ENCODE peak calls at places on chromosomes 6 and 20, in five cellular contexts. D, N, R, G and U are unnamed samples.

GRCh38 chr20:1846341-1846740 is 48.9 kb upstream of the SIRPA start:
- DNase-seq in D (no peak), N (no peak), R (no peak), G (no peak), U (no peak)

GRCh38 chr6:17885079-17885478 is 102.4 kb downstream of the KIF13A start:
- DNase-seq in D (no peak), N (no peak), R (no peak), G (no peak), U (no peak)

GRCh38 chr6:164322533-164322932 is 908.0 kb downstream of the QKI start:
- DNase-seq in D (peak), N (no peak), R (no peak), G (no peak), U (peak)

GRCh38 chr6:1758076-1758679 is 148.5 kb downstream of the FOXC1 start:
- DNase-seq in D (no peak), N (no peak), R (peak), G (no peak), U (no peak)

GRCh38 chr6:15987569-15987968 is 141.3 kb upstream of the MYLIP start:
- DNase-seq in D (no peak), N (no peak), R (peak), G (no peak), U (peak)

GRCh38 chr6:30626484-30627366 is at the start of gene ATAT1:
- DNase-seq in D (peak), N (peak), R (peak), G (peak), U (peak)

GRCh38 chr6:167978607-167979006 is 18.9 kb upstream of the KIF25 start:
- DNase-seq in D (no peak), N (no peak), R (peak), G (no peak), U (no peak)

GRCh38 chr6:37884548-37884947 is 65.0 kb downstream of the ZFAND3 start:
- DNase-seq in D (no peak), N (no peak), R (no peak), G (no peak), U (no peak)

GRCh38 chr6:64146094-64146493 is 510.5 kb downstream of the PHF3 start:
- DNase-seq in D (no peak), N (no peak), R (no peak), G (no peak), U (no peak)

GRCh38 chr20:54061106-54061881 is 9.1 kb downstream of the BCAS1 start:
- DNase-seq in D (no peak), N (no peak), R (no peak), G (no peak), U (peak)

GRCh38 chr6:31076611-31077010 is 35.8 kb downstream of the C6orf15 start:
- DNase-seq in D (no peak), N (no peak), R (no peak), G (no peak), U (no peak)

GRCh38 chr6:15593798-15594197 is 69.0 kb downstream of the DTNBP1 start:
- DNase-seq in D (peak), N (no peak), R (no peak), G (no peak), U (no peak)

GRCh38 chr6:49980898-49981297 is 11.5 kb upstream of the DEFB113 start:
- DNase-seq in D (no peak), N (no peak), R (no peak), G (no peak), U (no peak)

GRCh38 chr20:54062812-54063280 is 7.5 kb downstream of the BCAS1 start:
- DNase-seq in D (peak), N (no peak), R (peak), G (no peak), U (peak)

GRCh38 chr6:149488815-149489214 is 4.0 kb upstream of the ZC3H12D start:
- DNase-seq in D (no peak), N (no peak), R (no peak), G (no peak), U (no peak)

GRCh38 chr20:58651548-58651822 is 402 bp downstream of the STX16 start:
- DNase-seq in D (no peak), N (no peak), R (peak), G (no peak), U (no peak)

GRCh38 chr20:41380551-41381262 is 14.1 kb upstream of the EMILIN3 start:
- DNase-seq in D (no peak), N (no peak), R (no peak), G (no peak), U (no peak)

GRCh38 chr20:53723621-53724020 is 130.0 kb upstream of the ZNF217 start:
- DNase-seq in D (no peak), N (no peak), R (no peak), G (no peak), U (no peak)

GRCh38 chr6:168915242-168915641 is 338.4 kb downstream of the THBS2 start:
- DNase-seq in D (no peak), N (no peak), R (no peak), G (no peak), U (no peak)

GRCh38 chr6:13711384-13711725 is 280 bp downstream of the RANBP9 start:
- DNase-seq in D (no peak), N (no peak), R (peak), G (no peak), U (peak)

GRCh38 chr20:23541330-23541729 is 27.0 kb downstream of the CST9L start:
- DNase-seq in D (no peak), N (no peak), R (no peak), G (no peak), U (no peak)

GRCh38 chr20:44098256-44098630 is 88.7 kb downstream of the JPH2 start:
- DNase-seq in D (no peak), N (no peak), R (no peak), G (no peak), U (no peak)

GRCh38 chr6:78953798-78954197 is 86.4 kb downstream of the IRAK1BP1 start:
- DNase-seq in D (no peak), N (no peak), R (no peak), G (no peak), U (no peak)

GRCh38 chr6:121000381-121000780 is 333.9 kb downstream of the TBC1D32 start:
- DNase-seq in D (no peak), N (no peak), R (no peak), G (no peak), U (no peak)

GRCh38 chr6:36701401-36701991 is 3.9 kb downstream of the RAB44 start:
- DNase-seq in D (no peak), N (peak), R (peak), G (no peak), U (no peak)

GRCh38 chr6:106894978-106895702 is 79.4 kb downstream of the CD24 start:
- DNase-seq in D (no peak), N (no peak), R (no peak), G (no peak), U (no peak)

DNA sequence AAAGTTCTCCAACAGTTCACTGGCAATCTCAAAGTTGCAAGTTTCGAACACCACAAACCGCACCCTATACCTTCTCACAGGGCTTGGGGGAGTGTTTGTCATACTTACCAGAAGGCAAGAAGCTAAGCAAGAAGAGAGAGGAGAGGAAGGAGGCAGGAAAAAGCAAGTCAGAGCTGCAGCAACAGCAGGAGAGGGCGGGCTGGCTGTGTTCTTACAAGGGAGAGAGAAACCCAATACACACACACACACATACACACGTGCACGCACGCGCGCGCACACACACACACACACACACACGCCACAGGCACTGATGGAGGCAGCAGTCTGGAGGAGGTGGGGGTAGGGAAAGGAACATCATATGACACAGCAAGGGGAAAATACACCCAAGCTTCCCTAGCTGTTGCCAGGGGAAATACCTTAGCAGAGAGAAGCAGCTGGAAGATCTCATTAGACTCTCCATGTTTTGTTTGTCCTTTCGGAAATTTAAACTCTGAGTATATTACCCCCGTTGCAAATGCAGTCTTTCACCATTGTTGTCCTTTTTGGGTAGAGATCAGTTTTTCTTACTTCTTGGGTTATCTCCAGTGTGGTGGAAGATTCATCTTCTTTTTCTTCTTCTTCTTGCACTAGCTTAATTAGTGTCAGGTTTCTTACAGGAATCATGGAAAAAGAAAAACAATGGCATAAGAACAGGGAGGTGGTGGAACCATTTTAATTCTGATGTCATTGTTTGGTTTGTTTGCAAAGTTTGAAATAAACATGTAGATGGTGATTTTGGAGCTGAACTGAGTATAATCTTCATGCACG is at the start of gene TXLNB:
- DNase-seq in D (peak), N (peak), R (peak), G (no peak), U (peak)
- H3K4me3 ChIP-seq in D (peak), N (no peak), R (no peak), G (no peak), U (no peak)

DNA sequence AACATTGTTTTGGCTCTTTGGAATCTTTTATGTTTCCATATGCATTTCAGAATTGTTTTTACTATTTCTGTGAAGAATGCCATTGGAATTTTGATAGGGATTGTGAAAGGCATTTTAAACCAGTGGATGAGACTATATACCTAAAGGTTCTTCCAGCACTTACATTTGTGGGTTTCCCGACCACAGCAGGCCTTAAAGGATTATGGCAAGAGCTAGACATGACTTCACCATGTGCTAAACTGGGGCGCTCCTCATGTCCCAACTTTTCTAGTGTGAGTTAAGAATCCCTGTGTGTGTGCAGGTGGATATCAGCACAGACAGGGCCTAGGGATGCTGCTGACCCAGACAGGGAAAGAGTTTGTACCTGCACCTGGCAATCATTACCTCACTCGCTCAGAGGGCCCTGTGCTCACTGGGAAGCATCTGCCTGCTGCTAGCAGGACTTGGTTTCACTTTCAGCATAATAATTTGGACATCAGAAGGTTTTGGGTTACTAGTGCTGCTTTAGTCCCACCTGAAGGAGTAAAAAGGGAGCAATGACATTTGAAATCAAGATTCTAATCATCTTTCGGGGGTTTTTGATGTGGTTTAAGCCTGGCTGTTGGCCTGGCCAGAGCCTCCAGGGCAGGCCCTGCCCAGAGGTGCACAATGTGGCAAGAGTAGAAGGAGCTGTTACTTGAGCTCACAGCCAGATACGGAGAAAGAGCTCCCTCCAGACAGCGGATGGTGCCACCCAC is 137.2 kb downstream of the CDC5L start:
- DNase-seq in D (no peak), N (no peak), R (no peak), G (no peak), U (no peak)
- H3K4me3 ChIP-seq in D (no peak), N (no peak), R (no peak), G (no peak), U (no peak)

DNA sequence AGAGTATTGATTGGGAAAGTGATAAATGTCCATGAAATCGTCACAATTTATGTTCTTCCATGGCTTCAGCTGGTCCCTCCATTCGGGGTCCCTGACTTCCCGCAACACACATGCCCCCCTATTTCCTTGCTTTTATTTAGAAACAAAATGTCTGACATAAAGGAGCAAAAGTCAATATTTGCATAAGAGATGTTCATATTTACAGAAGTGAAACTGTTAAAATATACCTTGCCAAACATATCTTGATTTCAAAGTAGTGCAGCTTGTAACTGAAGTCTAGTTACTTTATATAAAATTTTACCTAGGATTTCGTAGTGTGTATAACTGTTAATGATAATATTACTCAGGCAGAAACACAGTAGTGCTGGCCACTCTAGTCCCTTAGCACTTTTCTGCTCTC is 548.9 kb upstream of the ADGRB3 start:
- DNase-seq in D (no peak), N (no peak), R (no peak), G (no peak), U (no peak)
- H3K4me3 ChIP-seq in D (no peak), N (no peak), R (no peak), G (no peak), U (no peak)

GRCh38 chr6:27966044-27966443 is 9.0 kb downstream of the OR2B6 start:
- DNase-seq in D (no peak), N (no peak), R (no peak), G (no peak), U (no peak)

GRCh38 chr6:27956941-27957340 is at the start of gene OR2B6:
- DNase-seq in D (no peak), N (no peak), R (no peak), G (no peak), U (no peak)

GRCh38 chr6:27966816-27967426 is 9.9 kb downstream of the OR2B6 start:
- DNase-seq in D (no peak), N (no peak), R (no peak), G (no peak), U (no peak)

GRCh38 chr6:27957526-27957925 is 485 bp downstream of the OR2B6 start:
- DNase-seq in D (no peak), N (no peak), R (no peak), G (no peak), U (no peak)

GRCh38 chr6:27962506-27962905 is 5.5 kb downstream of the OR2B6 start:
- DNase-seq in D (no peak), N (no peak), R (no peak), G (no peak), U (no peak)
- H3K4me3 ChIP-seq in D (no peak), N (no peak), R (no peak), G (no peak), U (no peak)

DNA sequence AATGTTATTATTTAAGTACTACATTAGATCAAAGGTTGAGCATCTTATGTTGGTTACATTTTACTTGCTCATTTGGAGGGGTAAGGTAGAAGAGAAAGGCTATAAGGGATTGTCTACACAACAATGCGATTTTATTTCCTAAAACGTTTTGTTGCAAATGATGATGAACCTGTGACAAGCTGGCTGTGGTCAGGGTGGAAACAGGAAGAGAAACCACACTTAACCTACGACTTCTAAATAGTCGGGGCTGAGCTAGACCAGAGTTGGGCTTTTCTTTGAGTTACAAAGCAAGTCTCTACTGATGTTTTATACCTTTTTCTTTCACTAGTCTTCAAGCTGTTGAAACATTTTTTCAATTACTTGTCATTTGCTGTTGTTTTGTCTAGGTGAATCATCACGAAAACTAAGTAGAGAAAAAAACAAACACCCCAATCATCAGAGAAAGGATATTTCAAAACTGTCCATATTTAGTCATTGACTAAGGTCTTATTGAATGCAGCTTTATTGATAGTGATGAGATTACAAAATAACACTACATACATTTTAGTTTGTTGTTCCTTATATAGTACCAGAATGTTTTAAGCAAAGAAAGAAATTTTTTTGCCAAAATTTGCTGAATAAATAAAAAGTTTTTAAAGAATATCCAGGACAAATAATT is 18.0 kb downstream of the KLHL31 start:
- DNase-seq in D (peak), N (no peak), R (no peak), G (no peak), U (no peak)
- H3K4me3 ChIP-seq in D (no peak), N (no peak), R (no peak), G (no peak), U (no peak)

GRCh38 chr20:17595846-17596245 is 26.0 kb downstream of the DSTN start:
- DNase-seq in D (no peak), N (no peak), R (no peak), G (no peak), U (no peak)
- H3K4me3 ChIP-seq in D (peak), N (peak), R (no peak), G (no peak), U (no peak)

DNA sequence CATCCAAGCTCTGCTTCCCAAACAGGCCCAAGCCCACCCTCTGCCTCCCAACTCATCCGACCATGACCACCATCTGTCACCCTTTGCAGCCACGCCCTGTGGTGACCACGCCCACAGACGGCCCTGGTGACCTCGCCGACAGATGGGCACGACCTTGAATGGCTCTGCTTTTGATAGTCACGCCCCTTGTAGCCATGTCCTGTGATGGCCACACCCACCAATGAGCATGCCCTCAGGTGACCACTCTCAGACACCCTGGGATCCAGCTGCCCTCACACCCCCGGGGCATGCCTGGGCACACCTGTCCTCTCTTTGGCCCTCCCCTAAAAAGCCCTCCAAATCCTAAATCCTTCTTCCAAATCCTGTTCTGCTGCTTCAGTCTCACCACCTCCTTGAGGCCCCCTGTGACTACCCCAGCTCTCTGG is 51.0 kb downstream of the SSR1 start:
- DNase-seq in D (no peak), N (peak), R (peak), G (no peak), U (no peak)
- H3K4me3 ChIP-seq in D (peak), N (peak), R (no peak), G (peak), U (peak)

GRCh38 chr6:128053109-128053508 is 152.3 kb upstream of the THEMIS start:
- DNase-seq in D (no peak), N (no peak), R (no peak), G (no peak), U (no peak)

GRCh38 chr6:128046033-128046432 is 145.2 kb upstream of the THEMIS start:
- DNase-seq in D (no peak), N (no peak), R (no peak), G (no peak), U (no peak)

GRCh38 chr6:128047989-128048388 is 147.1 kb upstream of the THEMIS start:
- DNase-seq in D (no peak), N (no peak), R (peak), G (no peak), U (no peak)
- H3K4me3 ChIP-seq in D (no peak), N (no peak), R (no peak), G (no peak), U (no peak)